ENCODE peak calls at places on chromosomes 4 and X, in five cellular contexts. One of them, this sample, is unnamed.

GRCh38 chr4:108533876-108534275 is 86.5 kb upstream of the RPL34 start:
- DNase-seq in uterus: no peak
- DNase-seq in right lobe of liver: no peak
- DNase-seq in lower lobe of right lung: no peak
- DNase-seq in cardiac muscle cell: no peak
- DNase-seq in this sample: no peak

GRCh38 chr4:80151981-80152380 is 45.3 kb upstream of the PRDM8 start:
- DNase-seq in uterus: no peak
- DNase-seq in right lobe of liver: no peak
- DNase-seq in lower lobe of right lung: no peak
- DNase-seq in cardiac muscle cell: no peak
- DNase-seq in this sample: no peak

GRCh38 chr4:157270108-157270507 is 49.6 kb downstream of the GRIA2 start:
- DNase-seq in uterus: no peak
- DNase-seq in right lobe of liver: no peak
- DNase-seq in lower lobe of right lung: no peak
- DNase-seq in cardiac muscle cell: no peak
- DNase-seq in this sample: no peak

GRCh38 chr4:13481569-13481968 is 2.6 kb downstream of the RAB28 start:
- DNase-seq in uterus: no peak
- DNase-seq in right lobe of liver: no peak
- DNase-seq in lower lobe of right lung: no peak
- DNase-seq in cardiac muscle cell: no peak
- DNase-seq in this sample: no peak

GRCh38 chrX:110944323-110944761 is 148.7 kb upstream of the CHRDL1 start:
- DNase-seq in uterus: no peak
- DNase-seq in right lobe of liver: no peak
- DNase-seq in lower lobe of right lung: no peak
- DNase-seq in cardiac muscle cell: peak; percentile 0
- DNase-seq in this sample: peak; percentile 21

GRCh38 chrX:47146936-47147859 is 2.2 kb downstream of the RBM10 start:
- DNase-seq in uterus: no peak
- DNase-seq in right lobe of liver: no peak
- DNase-seq in lower lobe of right lung: no peak
- DNase-seq in cardiac muscle cell: no peak
- DNase-seq in this sample: no peak

GRCh38 chr4:17094209-17094608 is 195.8 kb upstream of the LDB2 start:
- DNase-seq in uterus: no peak
- DNase-seq in right lobe of liver: no peak
- DNase-seq in lower lobe of right lung: no peak
- DNase-seq in cardiac muscle cell: no peak
- DNase-seq in this sample: no peak

GRCh38 chrX:30513284-30513683 is 64.3 kb downstream of the TASL start:
- DNase-seq in uterus: no peak
- DNase-seq in right lobe of liver: no peak
- DNase-seq in lower lobe of right lung: no peak
- DNase-seq in cardiac muscle cell: peak; percentile 25
- DNase-seq in this sample: no peak

GRCh38 chr4:2186133-2186864 is 55.6 kb downstream of the HAUS3 start:
- DNase-seq in uterus: no peak
- DNase-seq in right lobe of liver: peak; percentile 54
- DNase-seq in lower lobe of right lung: no peak
- DNase-seq in cardiac muscle cell: peak; percentile 62
- DNase-seq in this sample: no peak

GRCh38 chr4:177008071-177008835 is 215.5 kb upstream of the VEGFC start:
- DNase-seq in uterus: no peak
- DNase-seq in right lobe of liver: no peak
- DNase-seq in lower lobe of right lung: no peak
- DNase-seq in cardiac muscle cell: no peak
- DNase-seq in this sample: no peak

GRCh38 chrX:38175140-38175539 is 45.5 kb downstream of the SRPX start:
- DNase-seq in uterus: no peak
- DNase-seq in right lobe of liver: peak; percentile 57
- DNase-seq in lower lobe of right lung: no peak
- DNase-seq in cardiac muscle cell: peak; percentile 52
- DNase-seq in this sample: peak; percentile 18

GRCh38 chrX:112753116-112753515 is 73.4 kb upstream of the LHFPL1 start:
- DNase-seq in uterus: no peak
- DNase-seq in right lobe of liver: no peak
- DNase-seq in lower lobe of right lung: no peak
- DNase-seq in cardiac muscle cell: no peak
- DNase-seq in this sample: no peak

GRCh38 chr4:127648061-127648460 is 15.3 kb downstream of the INTU start:
- DNase-seq in uterus: no peak
- DNase-seq in right lobe of liver: no peak
- DNase-seq in lower lobe of right lung: no peak
- DNase-seq in cardiac muscle cell: no peak
- DNase-seq in this sample: no peak

GRCh38 chr4:133581971-133582619 is 433.0 kb downstream of the PCDH10 start:
- DNase-seq in uterus: no peak
- DNase-seq in right lobe of liver: no peak
- DNase-seq in lower lobe of right lung: no peak
- DNase-seq in cardiac muscle cell: no peak
- DNase-seq in this sample: no peak

GRCh38 chrX:154008521-154008920 is 11.2 kb downstream of the IRAK1 start:
- DNase-seq in uterus: no peak
- DNase-seq in right lobe of liver: no peak
- DNase-seq in lower lobe of right lung: no peak
- DNase-seq in cardiac muscle cell: no peak
- DNase-seq in this sample: no peak

GRCh38 chrX:51860679-51861078 is 32.7 kb upstream of the MAGED1 start:
- DNase-seq in uterus: peak; percentile 17
- DNase-seq in right lobe of liver: no peak
- DNase-seq in lower lobe of right lung: no peak
- DNase-seq in cardiac muscle cell: peak; percentile 37
- DNase-seq in this sample: peak; percentile 2

GRCh38 chr4:7348946-7349900 is 85.5 kb downstream of the PSAPL1 start:
- DNase-seq in uterus: no peak
- DNase-seq in right lobe of liver: peak; percentile 38
- DNase-seq in lower lobe of right lung: peak; percentile 81
- DNase-seq in cardiac muscle cell: no peak
- DNase-seq in this sample: no peak

GRCh38 chrX:45850197-45850774 is 649.6 kb upstream of the DIPK2B start:
- DNase-seq in uterus: peak; percentile 15
- DNase-seq in right lobe of liver: no peak
- DNase-seq in lower lobe of right lung: no peak
- DNase-seq in cardiac muscle cell: peak; percentile 1
- DNase-seq in this sample: no peak

GRCh38 chr4:55612341-55612740 is 20.3 kb upstream of the PDCL2 start:
- DNase-seq in uterus: no peak
- DNase-seq in right lobe of liver: no peak
- DNase-seq in lower lobe of right lung: no peak
- DNase-seq in cardiac muscle cell: no peak
- DNase-seq in this sample: no peak

GRCh38 chr4:71004281-71004851 is 10.9 kb downstream of the DCK start:
- DNase-seq in uterus: no peak
- DNase-seq in right lobe of liver: no peak
- DNase-seq in lower lobe of right lung: no peak
- DNase-seq in cardiac muscle cell: peak; percentile 62
- DNase-seq in this sample: no peak

GRCh38 chr4:140628016-140628415 is 59.3 kb upstream of the UCP1 start:
- DNase-seq in uterus: no peak
- DNase-seq in right lobe of liver: no peak
- DNase-seq in lower lobe of right lung: no peak
- DNase-seq in cardiac muscle cell: no peak
- DNase-seq in this sample: no peak

GRCh38 chrX:15430584-15430983 is 46.4 kb upstream of the VEGFD start:
- DNase-seq in uterus: no peak
- DNase-seq in right lobe of liver: no peak
- DNase-seq in lower lobe of right lung: no peak
- DNase-seq in cardiac muscle cell: no peak
- DNase-seq in this sample: no peak

GRCh38 chrX:69919749-69920148 is 130.0 kb downstream of the AWAT2 start:
- DNase-seq in uterus: no peak
- DNase-seq in right lobe of liver: no peak
- DNase-seq in lower lobe of right lung: no peak
- DNase-seq in cardiac muscle cell: peak; percentile 10
- DNase-seq in this sample: no peak

GRCh38 chr4:119729815-119730643 is 101.4 kb upstream of the PDE5A start:
- DNase-seq in uterus: peak; percentile 21
- DNase-seq in right lobe of liver: peak; percentile 60
- DNase-seq in lower lobe of right lung: no peak
- DNase-seq in cardiac muscle cell: no peak
- DNase-seq in this sample: no peak

DNA sequence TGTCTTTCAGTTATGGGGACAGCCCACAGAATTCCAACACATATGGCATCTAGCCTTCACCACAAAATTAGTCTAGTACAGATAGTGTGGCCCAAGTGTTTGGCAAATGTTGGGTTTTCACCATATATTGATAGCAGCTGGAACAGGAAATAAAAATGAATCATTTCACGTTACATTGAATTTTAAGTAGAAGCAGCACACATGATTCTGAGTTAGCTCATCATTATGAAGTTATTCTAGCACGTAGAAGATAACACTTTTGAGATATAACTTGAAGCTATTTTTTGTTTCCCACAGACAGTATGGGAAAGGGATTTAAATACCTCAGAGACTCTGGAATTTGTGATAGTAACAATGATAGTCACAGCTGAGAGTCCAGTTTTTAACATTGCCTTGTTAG is 118.7 kb downstream of the FAT4 start:
- DNase-seq in uterus: no peak
- DNase-seq in right lobe of liver: no peak
- DNase-seq in lower lobe of right lung: no peak
- DNase-seq in cardiac muscle cell: no peak
- DNase-seq in this sample: no peak
- H3K4me3 ChIP-seq in uterus: no peak overlapping the region
- H3K4me3 ChIP-seq in right lobe of liver: no peak overlapping the region
- H3K4me3 ChIP-seq in lower lobe of right lung: no peak overlapping the region
- H3K4me3 ChIP-seq in cardiac muscle cell: no peak overlapping the region
- H3K4me3 ChIP-seq in this sample: no peak overlapping the region

DNA sequence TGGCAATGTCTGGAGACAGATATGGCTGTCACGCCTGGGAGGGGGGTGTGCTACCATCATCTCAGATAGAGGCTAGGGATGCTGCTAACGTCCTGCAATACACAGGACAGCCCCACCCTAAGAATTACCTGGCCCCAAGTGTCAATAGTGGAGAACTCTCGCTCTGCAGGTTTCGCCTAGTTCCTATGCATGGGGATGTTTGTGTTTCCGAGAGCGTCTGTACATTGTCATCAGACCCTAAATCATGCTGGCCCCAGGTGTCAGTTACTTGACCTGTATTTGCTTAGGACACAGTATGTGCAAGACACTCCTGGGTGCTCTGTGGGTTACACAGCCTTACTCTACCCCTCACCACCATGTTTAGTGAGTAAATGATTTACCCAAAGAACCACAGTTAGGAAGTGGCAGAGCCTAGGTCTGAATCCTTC is 90.8 kb downstream of the AFF1 start:
- DNase-seq in uterus: no peak
- DNase-seq in right lobe of liver: no peak
- DNase-seq in lower lobe of right lung: no peak
- DNase-seq in cardiac muscle cell: no peak
- DNase-seq in this sample: no peak
- H3K4me1 ChIP-seq in uterus: peaks cover 54% of the 10 kb centered on the region
- H3K4me1 ChIP-seq in right lobe of liver: peaks cover 55% of the 10 kb centered on the region
- H3K4me1 ChIP-seq in lower lobe of right lung: peaks cover 89% of the 10 kb centered on the region
- H3K4me1 ChIP-seq in cardiac muscle cell: peaks cover 30% of the 10 kb centered on the region
- H3K4me1 ChIP-seq in this sample: peaks cover 71% of the 10 kb centered on the region

GRCh38 chr4:791866-792630 is 33.9 kb downstream of the CPLX1 start:
- DNase-seq in uterus: no peak
- DNase-seq in right lobe of liver: peak; percentile 44
- DNase-seq in lower lobe of right lung: peak; percentile 60
- DNase-seq in cardiac muscle cell: no peak
- DNase-seq in this sample: peak; percentile 39
- H3K4me3 ChIP-seq in uterus: peak overlapping the region; percentile 27
- H3K4me3 ChIP-seq in right lobe of liver: no peak overlapping the region
- H3K4me3 ChIP-seq in lower lobe of right lung: peak overlapping the region; percentile 27
- H3K4me3 ChIP-seq in cardiac muscle cell: no peak overlapping the region
- H3K4me3 ChIP-seq in this sample: no peak overlapping the region

GRCh38 chrX:134368140-134368539 is 91.8 kb upstream of the HPRT1 start:
- DNase-seq in uterus: no peak
- DNase-seq in right lobe of liver: no peak
- DNase-seq in lower lobe of right lung: no peak
- DNase-seq in cardiac muscle cell: no peak
- DNase-seq in this sample: no peak

GRCh38 chrX:134369576-134369975 is 90.4 kb upstream of the HPRT1 start:
- DNase-seq in uterus: no peak
- DNase-seq in right lobe of liver: no peak
- DNase-seq in lower lobe of right lung: no peak
- DNase-seq in cardiac muscle cell: peak; percentile 28
- DNase-seq in this sample: no peak

GRCh38 chrX:134365923-134366322 is 94.0 kb upstream of the HPRT1 start:
- DNase-seq in uterus: no peak
- DNase-seq in right lobe of liver: no peak
- DNase-seq in lower lobe of right lung: no peak
- DNase-seq in cardiac muscle cell: no peak
- DNase-seq in this sample: no peak

GRCh38 chrX:134362560-134363089 is 97.3 kb upstream of the HPRT1 start:
- DNase-seq in uterus: no peak
- DNase-seq in right lobe of liver: no peak
- DNase-seq in lower lobe of right lung: no peak
- DNase-seq in cardiac muscle cell: no peak
- DNase-seq in this sample: no peak

DNA sequence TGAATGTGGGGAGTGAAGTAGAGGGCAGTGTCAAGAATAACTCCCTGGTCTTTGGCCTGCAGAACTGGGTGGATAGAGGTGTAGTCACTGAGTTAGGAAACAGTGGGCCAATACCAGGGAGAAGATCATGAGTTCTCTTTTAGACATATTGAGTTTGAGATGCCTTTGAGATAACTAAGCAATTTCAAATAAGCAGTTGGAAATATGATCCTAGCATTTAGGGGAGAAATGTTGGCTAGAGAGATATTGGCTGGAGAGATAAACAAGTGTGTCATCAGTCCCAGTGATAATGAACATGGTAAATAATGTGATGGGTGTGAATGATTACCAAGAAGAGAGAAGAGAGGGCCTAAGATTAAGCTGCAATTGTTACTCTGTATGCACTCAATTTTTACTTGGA is 95.3 kb upstream of the HPRT1 start:
- DNase-seq in uterus: no peak
- DNase-seq in right lobe of liver: no peak
- DNase-seq in lower lobe of right lung: no peak
- DNase-seq in cardiac muscle cell: no peak
- DNase-seq in this sample: no peak
- H3K4me1 ChIP-seq in uterus: no peaks in the 10 kb centered on the region
- H3K4me1 ChIP-seq in right lobe of liver: no peaks in the 10 kb centered on the region
- H3K4me1 ChIP-seq in lower lobe of right lung: no peaks in the 10 kb centered on the region
- H3K4me1 ChIP-seq in cardiac muscle cell: no peaks in the 10 kb centered on the region
- H3K4me1 ChIP-seq in this sample: no peaks in the 10 kb centered on the region

This sample was measured in pancreas.